ENCODE peak calls at places on chromosomes 11 and 22, in eight cellular contexts. L is CD8-positive, alpha-beta memory T cell; H is amygdala; Z is NCI-H1092; S is C1 segment of cervical spinal cord; M is DMS153; N is NCI-H460; F is T follicular helper cell. D is an unnamed sample.

GRCh38 chr11:59719556-59719955 is 5.9 kb upstream of the OR10V1 start:
- DNase-seq in L (no peak), H (no peak), Z (no peak), S (no peak), M (no peak), N (no peak), F (no peak), D (no peak)

GRCh38 chr11:74084796-74085541 is 76.1 kb upstream of the UCP3 start:
- DNase-seq in L (no peak), H (no peak), Z (no peak), S (no peak), M (no peak), N (no peak), F (no peak), D (no peak)

GRCh38 chr11:80146231-80146630 is 705.4 kb upstream of the TENM4 start:
- DNase-seq in L (no peak), H (no peak), Z (no peak), S (no peak), M (no peak), N (no peak), F (no peak), D (no peak)

GRCh38 chr11:131754671-131755070 is 384.3 kb downstream of the NTM start:
- DNase-seq in L (no peak), H (no peak), Z (no peak), S (no peak), M (no peak), N (no peak), F (no peak), D (no peak)

GRCh38 chr11:130315354-130315970 is 745 bp upstream of the ZBTB44 start:
- DNase-seq in L (peak; percentile 55), H (no peak), Z (peak; percentile 29), S (peak; percentile 30), M (no peak), N (no peak), F (peak; percentile 33), D (no peak)

GRCh38 chr11:82995754-82996398 is 75.8 kb downstream of the RAB30 start:
- DNase-seq in L (no peak), H (no peak), Z (no peak), S (peak; percentile 10), M (no peak), N (no peak), F (no peak), D (no peak)

GRCh38 chr11:59560290-59560701 is 49.0 kb downstream of the OR4D9 start:
- DNase-seq in L (peak; percentile 83), H (no peak), Z (peak; percentile 79), S (peak; percentile 71), M (peak; percentile 67), N (peak; percentile 69), F (peak; percentile 75), D (peak; percentile 45)

GRCh38 chr11:74418509-74418895 is 20.3 kb upstream of the PGM2L1 start:
- DNase-seq in L (no peak), H (no peak), Z (no peak), S (no peak), M (peak; percentile 85), N (no peak), F (no peak), D (no peak)

GRCh38 chr22:27151407-27151806 is 494.0 kb downstream of the MIAT start:
- DNase-seq in L (no peak), H (no peak), Z (no peak), S (no peak), M (no peak), N (no peak), F (no peak), D (no peak)

GRCh38 chr11:74319139-74319538 is 7.7 kb upstream of the P4HA3 start:
- DNase-seq in L (no peak), H (no peak), Z (no peak), S (no peak), M (no peak), N (peak; percentile 65), F (no peak), D (no peak)